ENCODE peak calls at places on chromosomes 3 and 15, in seven cellular contexts. R is H1, G is fibroblast of pulmonary artery, N is cardiac fibroblast, X is fibroblast of lung, H is adrenal gland, O is lower lobe of right lung. K is an unnamed sample.

GRCh38 chr3:47578691-47579632 is at the start of gene CSPG5:
- DNase-seq in R (peak), G (no peak), N (no peak), X (no peak), H (no peak), O (peak), K (no peak)

GRCh38 chr3:3806856-3807255 is 7.6 kb downstream of the LRRN1 start:
- DNase-seq in R (no peak), G (no peak), N (no peak), X (no peak), H (no peak), O (no peak), K (no peak)

GRCh38 chr3:112056451-112056929 is 22.0 kb downstream of the TMPRSS7 start:
- DNase-seq in R (no peak), G (peak), N (peak), X (peak), H (no peak), O (no peak), K (peak)

GRCh38 chr15:69012761-69013364 is 1.6 kb upstream of the NOX5 start:
- DNase-seq in R (peak), G (no peak), N (no peak), X (no peak), H (no peak), O (no peak), K (no peak)

GRCh38 chr15:31869640-31870335 is 160.5 kb upstream of the CHRNA7 start:
- DNase-seq in R (no peak), G (no peak), N (peak), X (peak), H (peak), O (no peak), K (no peak)

GRCh38 chr3:37712918-37713819 is 148.5 kb upstream of the CTDSPL start:
- DNase-seq in R (no peak), G (peak), N (peak), X (peak), H (peak), O (no peak), K (peak)

GRCh38 chr3:81592101-81592500 is 169.3 kb downstream of the GBE1 start:
- DNase-seq in R (no peak), G (peak), N (peak), X (peak), H (no peak), O (no peak), K (peak)

GRCh38 chr3:45170071-45170470 is 23.9 kb upstream of the CDCP1 start:
- DNase-seq in R (no peak), G (no peak), N (peak), X (no peak), H (no peak), O (no peak), K (no peak)

GRCh38 chr3:20064387-20064786 is 24.1 kb downstream of the KAT2B start:
- DNase-seq in R (no peak), G (no peak), N (no peak), X (no peak), H (no peak), O (no peak), K (no peak)

GRCh38 chr15:71443538-71443937 is 328.3 kb downstream of the THSD4 start:
- DNase-seq in R (peak), G (peak), N (peak), X (peak), H (peak), O (peak), K (peak)

GRCh38 chr3:195810455-195810845 is 1.3 kb downstream of the MUC4 start:
- DNase-seq in R (no peak), G (no peak), N (no peak), X (no peak), H (no peak), O (no peak), K (no peak)

GRCh38 chr15:69592954-69593353 is 140.3 kb downstream of the RPLP1 start:
- DNase-seq in R (no peak), G (no peak), N (no peak), X (no peak), H (no peak), O (no peak), K (no peak)

GRCh38 chr15:58532126-58532525 is 100.3 kb downstream of the LIPC start:
- DNase-seq in R (no peak), G (no peak), N (no peak), X (no peak), H (no peak), O (no peak), K (no peak)

GRCh38 chr3:32977842-32978241 is 26.4 kb downstream of the CCR4 start:
- DNase-seq in R (no peak), G (no peak), N (no peak), X (no peak), H (no peak), O (no peak), K (no peak)

GRCh38 chr3:112514527-112515128 is 15.4 kb upstream of the BTLA start:
- DNase-seq in R (no peak), G (no peak), N (no peak), X (no peak), H (no peak), O (no peak), K (peak)

GRCh38 chr15:47273817-47274216 is 443.5 kb upstream of the SEMA6D start:
- DNase-seq in R (no peak), G (no peak), N (no peak), X (no peak), H (no peak), O (no peak), K (no peak)

GRCh38 chr15:70762469-70763119 is 764 bp downstream of the UACA start:
- DNase-seq in R (peak), G (peak), N (peak), X (peak), H (peak), O (peak), K (peak)

GRCh38 chr3:53498993-53499641 is 4.7 kb downstream of the CACNA1D start:
- DNase-seq in R (no peak), G (no peak), N (no peak), X (no peak), H (no peak), O (no peak), K (no peak)

GRCh38 chr3:39716849-39717248 is 92.6 kb upstream of the MYRIP start:
- DNase-seq in R (no peak), G (no peak), N (no peak), X (no peak), H (no peak), O (no peak), K (no peak)

GRCh38 chr3:188449421-188449820 is 295.5 kb downstream of the LPP start:
- DNase-seq in R (no peak), G (no peak), N (no peak), X (no peak), H (no peak), O (no peak), K (no peak)

GRCh38 chr15:57198654-57199241 is 177.6 kb upstream of the CGNL1 start:
- DNase-seq in R (no peak), G (no peak), N (peak), X (no peak), H (no peak), O (no peak), K (no peak)

GRCh38 chr3:38585791-38586420 is 63.6 kb downstream of the SCN5A start:
- DNase-seq in R (peak), G (no peak), N (no peak), X (no peak), H (no peak), O (peak), K (no peak)

GRCh38 chr15:73927003-73927475 is 777 bp downstream of the LOXL1 start:
- DNase-seq in R (peak), G (no peak), N (no peak), X (no peak), H (peak), O (peak), K (no peak)

GRCh38 chr3:183500981-183501704 is 54.4 kb downstream of the KLHL6 start:
- DNase-seq in R (no peak), G (no peak), N (no peak), X (no peak), H (no peak), O (no peak), K (no peak)

GRCh38 chr3:50345586-50345985 is at the start of gene ZMYND10:
- DNase-seq in R (peak), G (peak), N (peak), X (peak), H (peak), O (peak), K (peak)

GRCh38 chr3:195208183-195208582 is 62.8 kb downstream of the XXYLT1 start:
- DNase-seq in R (peak), G (no peak), N (no peak), X (no peak), H (no peak), O (no peak), K (no peak)

GRCh38 chr3:50194903-50195500 is 3.6 kb downstream of the GNAT1 start:
- DNase-seq in R (peak), G (no peak), N (no peak), X (no peak), H (no peak), O (no peak), K (no peak)

GRCh38 chr15:79399591-79399990 is 32.5 kb upstream of the MINAR1 start:
- DNase-seq in R (no peak), G (no peak), N (no peak), X (no peak), H (no peak), O (no peak), K (no peak)

GRCh38 chr3:164832216-164832615 is 246.1 kb downstream of the SI start:
- DNase-seq in R (no peak), G (no peak), N (no peak), X (no peak), H (no peak), O (no peak), K (no peak)

GRCh38 chr3:102006812-102007485 is 157.6 kb downstream of the NFKBIZ start:
- DNase-seq in R (no peak), G (peak), N (peak), X (peak), H (no peak), O (no peak), K (peak)

GRCh38 chr3:147380996-147381376 is 25.4 kb downstream of the ZIC4 start:
- DNase-seq in R (peak), G (no peak), N (no peak), X (no peak), H (no peak), O (no peak), K (no peak)

GRCh38 chr15:98745650-98746374 is 97.5 kb downstream of the IGF1R start:
- DNase-seq in R (no peak), G (no peak), N (peak), X (no peak), H (no peak), O (no peak), K (peak)

GRCh38 chr15:43763819-43764446 is 12.8 kb downstream of the ELL3 start:
- DNase-seq in R (no peak), G (no peak), N (no peak), X (no peak), H (no peak), O (no peak), K (peak)

GRCh38 chr15:29196306-29196705 is 73.3 kb downstream of the NSMCE3 start:
- DNase-seq in R (no peak), G (no peak), N (no peak), X (no peak), H (no peak), O (no peak), K (peak)

GRCh38 chr15:66292261-66293084 is 895 bp upstream of the DIS3L start:
- DNase-seq in R (no peak), G (no peak), N (no peak), X (no peak), H (no peak), O (no peak), K (no peak)
- H3K4me3 ChIP-seq in R (peak), G (peak), N (peak), X (peak), H (no peak), O (peak), K (peak)

GRCh38 chr15:96582473-96582872 is 252.0 kb downstream of the NR2F2 start:
- DNase-seq in R (no peak), G (no peak), N (no peak), X (no peak), H (no peak), O (no peak), K (no peak)

GRCh38 chr15:96585634-96586386 is 255.3 kb downstream of the NR2F2 start:
- DNase-seq in R (no peak), G (peak), N (peak), X (peak), H (no peak), O (no peak), K (peak)

GRCh38 chr15:96586901-96587300 is 256.4 kb downstream of the NR2F2 start:
- DNase-seq in R (no peak), G (no peak), N (no peak), X (no peak), H (no peak), O (no peak), K (no peak)

GRCh38 chr15:96578393-96578792 is 247.9 kb downstream of the NR2F2 start:
- DNase-seq in R (no peak), G (no peak), N (no peak), X (no peak), H (no peak), O (no peak), K (no peak)

GRCh38 chr15:96583671-96584070 is 253.2 kb downstream of the NR2F2 start:
- DNase-seq in R (no peak), G (peak), N (no peak), X (no peak), H (no peak), O (no peak), K (no peak)
- TF ChIP-seq CTCF in R (no peak), G (no peak), N (no peak), X (no peak), H (no peak), O (no peak), K (no peak)

DNA sequence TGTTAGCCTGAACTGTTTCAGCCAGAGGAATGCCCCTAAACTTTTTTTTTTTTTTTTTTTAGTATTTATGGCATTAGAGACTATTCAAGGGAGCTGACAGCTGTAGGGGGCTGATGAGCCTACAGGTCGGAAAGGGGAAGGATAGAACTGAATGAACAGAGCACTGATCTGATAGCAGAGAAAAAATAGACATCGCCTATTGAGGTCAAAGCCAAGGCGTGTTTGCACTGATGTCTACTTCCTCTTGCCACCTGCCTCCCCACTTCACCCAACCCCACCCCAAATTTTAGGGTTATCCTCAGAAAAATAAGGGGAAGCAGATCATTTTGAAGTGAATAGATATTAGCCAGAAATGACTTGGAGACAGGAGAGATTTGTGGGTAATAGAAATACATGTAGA is 3.0 kb upstream of the ZMAT3 start:
- DNase-seq in R (no peak), G (no peak), N (no peak), X (no peak), H (no peak), O (no peak), K (no peak)
- H3K4me3 ChIP-seq in R (no peak), G (no peak), N (no peak), X (no peak), H (no peak), O (no peak), K (no peak)

GRCh38 chr15:28021281-28022039 is 77.7 kb downstream of the OCA2 start:
- DNase-seq in R (peak), G (peak), N (peak), X (peak), H (peak), O (peak), K (peak)
- TF ChIP-seq CTCF in R (peak), G (peak), N (no peak), X (peak), H (peak), O (peak), K (peak)

DNA sequence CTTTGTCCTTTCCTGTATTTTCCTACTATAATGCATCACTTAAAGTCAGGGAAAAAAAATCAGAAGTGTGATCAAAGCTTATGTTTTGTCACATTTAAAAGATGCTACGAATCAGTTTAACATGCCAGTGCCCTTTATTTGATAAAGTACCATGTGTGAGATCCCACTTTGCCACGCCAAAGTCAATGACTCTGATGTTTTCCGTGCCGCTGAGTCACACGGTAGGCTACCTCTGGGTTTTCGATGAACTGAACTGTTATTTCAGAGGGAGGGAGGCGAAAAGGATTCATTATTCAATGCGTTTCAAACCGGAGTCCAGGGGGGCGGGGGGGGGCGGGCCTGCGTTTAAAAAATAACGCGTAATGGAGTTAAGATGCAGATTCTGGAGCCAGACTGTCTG is 203.0 kb downstream of the ABHD5 start:
- DNase-seq in R (no peak), G (no peak), N (no peak), X (peak), H (no peak), O (no peak), K (no peak)
- H3K4me3 ChIP-seq in R (peak), G (peak), N (peak), X (peak), H (no peak), O (peak), K (peak)